ENCODE peak calls at places on chromosomes 13 and 19, in seven cellular contexts. One of them, this sample, is unnamed.
A peak's percentile ranks its signal among the peaks of the same experiment; 100 is the strongest.

GRCh38 chr13:55566779-55567178 is 1573.9 kb upstream of the PRR20A start:
- DNase-seq in CD8-positive, alpha-beta T cell: no peak
- DNase-seq in heart right ventricle: no peak
- DNase-seq in neural progenitor cell: no peak
- DNase-seq in heart left ventricle: no peak
- DNase-seq in Peyer's patch: no peak
- DNase-seq in aorta: no peak
- DNase-seq in this sample: no peak

GRCh38 chr19:802497-802887 is 5.2 kb downstream of the PTBP1 start:
- DNase-seq in CD8-positive, alpha-beta T cell: no peak
- DNase-seq in heart right ventricle: no peak
- DNase-seq in neural progenitor cell: peak; percentile 35
- DNase-seq in heart left ventricle: no peak
- DNase-seq in Peyer's patch: no peak
- DNase-seq in aorta: no peak
- DNase-seq in this sample: no peak

GRCh38 chr19:588758-589692 is 656 bp upstream of the HCN2 start:
- DNase-seq in CD8-positive, alpha-beta T cell: no peak
- DNase-seq in heart right ventricle: peak; percentile 13
- DNase-seq in neural progenitor cell: peak; percentile 54
- DNase-seq in heart left ventricle: no peak
- DNase-seq in Peyer's patch: no peak
- DNase-seq in aorta: no peak
- DNase-seq in this sample: no peak

GRCh38 chr13:33119886-33120543 is 103.8 kb downstream of the KL start:
- DNase-seq in CD8-positive, alpha-beta T cell: no peak
- DNase-seq in heart right ventricle: no peak
- DNase-seq in neural progenitor cell: no peak
- DNase-seq in heart left ventricle: no peak
- DNase-seq in Peyer's patch: no peak
- DNase-seq in aorta: no peak
- DNase-seq in this sample: no peak

GRCh38 chr13:90448466-90449037 is 898.9 kb upstream of the MIR17HG start:
- DNase-seq in CD8-positive, alpha-beta T cell: no peak
- DNase-seq in heart right ventricle: no peak
- DNase-seq in neural progenitor cell: no peak
- DNase-seq in heart left ventricle: no peak
- DNase-seq in Peyer's patch: no peak
- DNase-seq in aorta: no peak
- DNase-seq in this sample: no peak

GRCh38 chr19:33458807-33459206 is 62.8 kb downstream of the PEPD start:
- DNase-seq in CD8-positive, alpha-beta T cell: no peak
- DNase-seq in heart right ventricle: no peak
- DNase-seq in neural progenitor cell: no peak
- DNase-seq in heart left ventricle: no peak
- DNase-seq in Peyer's patch: no peak
- DNase-seq in aorta: peak; percentile 34
- DNase-seq in this sample: no peak

GRCh38 chr19:5661483-5661882 is 18.8 kb downstream of the MICOS13 start:
- DNase-seq in CD8-positive, alpha-beta T cell: no peak
- DNase-seq in heart right ventricle: no peak
- DNase-seq in neural progenitor cell: no peak
- DNase-seq in heart left ventricle: no peak
- DNase-seq in Peyer's patch: no peak
- DNase-seq in aorta: peak; percentile 65
- DNase-seq in this sample: no peak

GRCh38 chr13:100721885-100722512 is 47.4 kb upstream of the TMTC4 start:
- DNase-seq in CD8-positive, alpha-beta T cell: peak; percentile 43
- DNase-seq in heart right ventricle: no peak
- DNase-seq in neural progenitor cell: peak; percentile 66
- DNase-seq in heart left ventricle: no peak
- DNase-seq in Peyer's patch: no peak
- DNase-seq in aorta: no peak
- DNase-seq in this sample: no peak

GRCh38 chr19:29420065-29420464 is 105.7 kb upstream of the VSTM2B start:
- DNase-seq in CD8-positive, alpha-beta T cell: no peak
- DNase-seq in heart right ventricle: no peak
- DNase-seq in neural progenitor cell: no peak
- DNase-seq in heart left ventricle: no peak
- DNase-seq in Peyer's patch: no peak
- DNase-seq in aorta: no peak
- DNase-seq in this sample: no peak

DNA sequence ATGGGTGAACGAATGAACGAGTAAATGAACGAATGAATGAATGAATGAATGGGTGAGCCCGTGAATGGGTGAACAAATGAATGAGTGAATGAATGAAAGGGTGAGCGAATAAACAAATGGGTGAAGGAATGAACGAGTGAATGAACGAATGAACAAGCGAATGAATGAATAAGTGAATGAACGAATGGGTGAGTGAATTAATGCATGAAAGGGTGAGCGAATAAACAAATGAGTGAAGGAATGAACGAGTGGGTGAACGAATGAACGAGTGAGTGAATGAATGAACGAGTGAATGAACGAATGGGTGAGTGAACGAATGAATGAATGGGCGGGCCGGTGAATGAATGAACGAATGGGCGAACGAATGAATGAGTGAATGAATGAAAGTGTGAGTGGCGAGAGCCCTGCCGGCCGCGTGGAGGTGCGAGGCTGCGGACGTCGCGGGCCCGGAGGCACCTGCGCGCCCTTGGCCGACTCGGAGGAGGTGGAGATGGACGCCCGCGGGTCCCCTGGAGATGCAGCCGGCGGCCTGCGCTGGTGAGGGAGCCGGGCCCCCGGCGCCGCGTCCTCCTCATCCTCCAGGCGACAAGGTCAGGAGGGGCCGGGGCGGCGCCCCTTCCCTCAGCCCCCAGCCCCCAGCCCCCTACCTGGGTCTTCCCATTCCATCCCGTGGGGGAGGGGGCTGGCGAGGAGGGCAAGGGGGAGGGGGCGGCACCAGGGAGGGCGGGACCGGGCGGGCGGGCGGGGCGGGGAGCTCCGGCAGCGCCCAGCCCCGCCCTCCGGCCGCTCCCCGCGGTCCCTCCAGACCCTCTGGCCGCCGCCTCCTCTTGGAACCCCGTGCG is 15.4 kb downstream of the ANKRD24 start:
- DNase-seq in CD8-positive, alpha-beta T cell: no peak
- DNase-seq in heart right ventricle: no peak
- DNase-seq in neural progenitor cell: peak; percentile 74
- DNase-seq in heart left ventricle: no peak
- DNase-seq in Peyer's patch: no peak
- DNase-seq in aorta: no peak
- DNase-seq in this sample: no peak
- H3K4me3 ChIP-seq in CD8-positive, alpha-beta T cell: no peak overlapping the region
- H3K4me3 ChIP-seq in heart right ventricle: no peak overlapping the region
- H3K4me3 ChIP-seq in neural progenitor cell: peak overlapping the region; percentile 59
- H3K4me3 ChIP-seq in heart left ventricle: no peak overlapping the region
- H3K4me3 ChIP-seq in Peyer's patch: no peak overlapping the region
- H3K4me3 ChIP-seq in aorta: no peak overlapping the region
- H3K4me3 ChIP-seq in this sample: no peak overlapping the region

GRCh38 chr19:14434157-14434501 is 1.0 kb downstream of the PKN1 start:
- DNase-seq in CD8-positive, alpha-beta T cell: no peak
- DNase-seq in heart right ventricle: no peak
- DNase-seq in neural progenitor cell: no peak
- DNase-seq in heart left ventricle: no peak
- DNase-seq in Peyer's patch: no peak
- DNase-seq in aorta: no peak
- DNase-seq in this sample: no peak
- H3K27ac ChIP-seq in CD8-positive, alpha-beta T cell: peak overlapping the region; percentile 68
- H3K27ac ChIP-seq in heart right ventricle: peak overlapping the region; percentile 93
- H3K27ac ChIP-seq in neural progenitor cell: no peak overlapping the region
- H3K27ac ChIP-seq in heart left ventricle: peak overlapping the region; percentile 98
- H3K27ac ChIP-seq in Peyer's patch: peak overlapping the region; percentile 74
- H3K27ac ChIP-seq in aorta: no peak overlapping the region
- H3K27ac ChIP-seq in this sample: peak overlapping the region; percentile 72

GRCh38 chr19:17874423-17875135 is 2.8 kb downstream of the SLC5A5 start:
- DNase-seq in CD8-positive, alpha-beta T cell: no peak
- DNase-seq in heart right ventricle: no peak
- DNase-seq in neural progenitor cell: no peak
- DNase-seq in heart left ventricle: no peak
- DNase-seq in Peyer's patch: no peak
- DNase-seq in aorta: no peak
- DNase-seq in this sample: no peak
- H3K4me3 ChIP-seq in CD8-positive, alpha-beta T cell: no peak overlapping the region
- H3K4me3 ChIP-seq in heart right ventricle: no peak overlapping the region
- H3K4me3 ChIP-seq in neural progenitor cell: peak overlapping the region; percentile 60
- H3K4me3 ChIP-seq in heart left ventricle: no peak overlapping the region
- H3K4me3 ChIP-seq in Peyer's patch: no peak overlapping the region
- H3K4me3 ChIP-seq in aorta: no peak overlapping the region
- H3K4me3 ChIP-seq in this sample: no peak overlapping the region

GRCh38 chr19:11813801-11814706 is at the start of gene ZNF440:
- DNase-seq in CD8-positive, alpha-beta T cell: peak; percentile 79
- DNase-seq in heart right ventricle: peak; percentile 96
- DNase-seq in neural progenitor cell: peak; percentile 98
- DNase-seq in heart left ventricle: peak; percentile 96
- DNase-seq in Peyer's patch: peak; percentile 98
- DNase-seq in aorta: peak; percentile 98
- DNase-seq in this sample: peak; percentile 79
- H3K27ac ChIP-seq in CD8-positive, alpha-beta T cell: peak within 1 kb of the TSS; percentile 45
- H3K27ac ChIP-seq in heart right ventricle: peak within 1 kb of the TSS; percentile 91
- H3K27ac ChIP-seq in neural progenitor cell: peak within 1 kb of the TSS; percentile 86
- H3K27ac ChIP-seq in heart left ventricle: peak within 1 kb of the TSS; percentile 91
- H3K27ac ChIP-seq in Peyer's patch: peak within 1 kb of the TSS; percentile 90
- H3K27ac ChIP-seq in aorta: peak within 1 kb of the TSS; percentile 62
- H3K27ac ChIP-seq in this sample: peak within 1 kb of the TSS; percentile 56

GRCh38 chr13:20968745-20969144 is 66.2 kb upstream of the XPO4 start:
- DNase-seq in CD8-positive, alpha-beta T cell: no peak
- DNase-seq in heart right ventricle: no peak
- DNase-seq in neural progenitor cell: no peak
- DNase-seq in heart left ventricle: no peak
- DNase-seq in Peyer's patch: no peak
- DNase-seq in aorta: no peak
- DNase-seq in this sample: no peak
- H3K4me3 ChIP-seq in CD8-positive, alpha-beta T cell: no peak overlapping the region
- H3K4me3 ChIP-seq in heart right ventricle: no peak overlapping the region
- H3K4me3 ChIP-seq in neural progenitor cell: no peak overlapping the region
- H3K4me3 ChIP-seq in heart left ventricle: no peak overlapping the region
- H3K4me3 ChIP-seq in Peyer's patch: no peak overlapping the region
- H3K4me3 ChIP-seq in aorta: no peak overlapping the region
- H3K4me3 ChIP-seq in this sample: no peak overlapping the region

DNA sequence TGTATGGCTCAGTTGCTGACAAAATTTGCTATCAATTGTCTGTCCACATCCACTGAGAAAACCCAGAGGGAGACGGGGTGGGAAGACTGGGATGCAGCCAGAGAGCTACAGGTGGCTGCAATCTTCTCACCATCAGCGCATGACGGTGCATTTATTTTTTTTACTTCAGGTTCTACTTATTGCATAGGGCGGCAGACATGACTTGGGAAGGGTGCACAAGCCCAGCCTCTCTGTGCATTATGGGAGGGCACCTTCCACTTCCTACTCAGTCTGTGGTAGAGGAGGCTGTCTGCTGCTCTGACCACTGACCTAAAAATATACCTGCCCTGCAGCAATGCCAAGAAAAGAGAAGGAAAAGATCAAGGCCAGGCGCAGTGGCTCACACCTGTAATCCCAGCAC is 73.1 kb downstream of the ABCC4 start:
- DNase-seq in CD8-positive, alpha-beta T cell: no peak
- DNase-seq in heart right ventricle: no peak
- DNase-seq in neural progenitor cell: no peak
- DNase-seq in heart left ventricle: no peak
- DNase-seq in Peyer's patch: no peak
- DNase-seq in aorta: no peak
- DNase-seq in this sample: no peak
- H3K27ac ChIP-seq in CD8-positive, alpha-beta T cell: no peak overlapping the region
- H3K27ac ChIP-seq in heart right ventricle: no peak overlapping the region
- H3K27ac ChIP-seq in neural progenitor cell: no peak overlapping the region
- H3K27ac ChIP-seq in heart left ventricle: no peak overlapping the region
- H3K27ac ChIP-seq in Peyer's patch: no peak overlapping the region
- H3K27ac ChIP-seq in aorta: no peak overlapping the region
- H3K27ac ChIP-seq in this sample: no peak overlapping the region

GRCh38 chr13:45873491-45874360 is 22.2 kb upstream of the SIAH3 start:
- DNase-seq in CD8-positive, alpha-beta T cell: no peak
- DNase-seq in heart right ventricle: no peak
- DNase-seq in neural progenitor cell: peak; percentile 33
- DNase-seq in heart left ventricle: no peak
- DNase-seq in Peyer's patch: no peak
- DNase-seq in aorta: no peak
- DNase-seq in this sample: no peak
- H3K4me3 ChIP-seq in CD8-positive, alpha-beta T cell: no peak overlapping the region
- H3K4me3 ChIP-seq in heart right ventricle: no peak overlapping the region
- H3K4me3 ChIP-seq in neural progenitor cell: no peak overlapping the region
- H3K4me3 ChIP-seq in heart left ventricle: no peak overlapping the region
- H3K4me3 ChIP-seq in Peyer's patch: no peak overlapping the region
- H3K4me3 ChIP-seq in aorta: no peak overlapping the region
- H3K4me3 ChIP-seq in this sample: no peak overlapping the region

GRCh38 chr19:3570619-3571018 is 2.1 kb upstream of the HMG20B start:
- DNase-seq in CD8-positive, alpha-beta T cell: no peak
- DNase-seq in heart right ventricle: no peak
- DNase-seq in neural progenitor cell: no peak
- DNase-seq in heart left ventricle: no peak
- DNase-seq in Peyer's patch: no peak
- DNase-seq in aorta: no peak
- DNase-seq in this sample: no peak
- H3K27ac ChIP-seq in CD8-positive, alpha-beta T cell: no peak overlapping the region
- H3K27ac ChIP-seq in heart right ventricle: no peak overlapping the region
- H3K27ac ChIP-seq in neural progenitor cell: no peak overlapping the region
- H3K27ac ChIP-seq in heart left ventricle: no peak overlapping the region
- H3K27ac ChIP-seq in Peyer's patch: no peak overlapping the region
- H3K27ac ChIP-seq in aorta: no peak overlapping the region
- H3K27ac ChIP-seq in this sample: no peak overlapping the region

This sample was measured in CD4-positive, alpha-beta memory T cell.